ENCODE peak calls at places on chromosomes 5 and 9, in nine cellular contexts. N is G401; X is gastrocnemius medialis; A is PC-3; Z is stimulated activated CD4-positive, alpha-beta T cell treated with anti-CD3 and anti-CD28 coated beads, Interleukin-15, amount 100 ng/mL, for 1 hour; L is GM03348; F is activated naive CD8-positive, alpha-beta T cell treated with anti-CD3 and anti-CD28 coated beads, Interleukin-2, amount 50 U/mL, for 24 hours; D is NCI-H2029; T is hippocampal formation. K is an unnamed sample.

GRCh38 chr5:34522599-34523381 is 133.3 kb upstream of the RAI14 start:
- DNase-seq in N (peak; percentile 88), X (peak; percentile 24), A (peak; percentile 93), Z (no peak), L (peak; percentile 80), F (peak; percentile 58), D (peak; percentile 60), T (peak; percentile 60), K (no peak)

GRCh38 chr9:91898451-91899433 is 51.3 kb downstream of the ROR2 start:
- DNase-seq in N (no peak), X (no peak), A (no peak), Z (no peak), L (no peak), F (no peak), D (peak; percentile 21), T (no peak), K (peak; percentile 91)

GRCh38 chr5:154937186-154937717 is 759 bp downstream of the GEMIN5 start:
- DNase-seq in N (peak; percentile 16), X (no peak), A (peak; percentile 1), Z (no peak), L (no peak), F (no peak), D (no peak), T (no peak), K (peak; percentile 32)

GRCh38 chr9:124553738-124554137 is 46.5 kb upstream of the NR5A1 start:
- DNase-seq in N (no peak), X (no peak), A (peak; percentile 21), Z (no peak), L (peak; percentile 60), F (no peak), D (no peak), T (no peak), K (no peak)

GRCh38 chr5:79436224-79436623 is 77.7 kb downstream of the HOMER1 start:
- DNase-seq in N (no peak), X (no peak), A (no peak), Z (no peak), L (peak; percentile 79), F (no peak), D (no peak), T (no peak), K (peak; percentile 85)

GRCh38 chr5:133939668-133940067 is 28.8 kb downstream of the C5orf15 start:
- DNase-seq in N (no peak), X (no peak), A (no peak), Z (no peak), L (no peak), F (no peak), D (no peak), T (no peak), K (no peak)

GRCh38 chr9:26809795-26810194 is 82.8 kb downstream of the CAAP1 start:
- DNase-seq in N (no peak), X (no peak), A (peak; percentile 76), Z (no peak), L (peak; percentile 49), F (no peak), D (no peak), T (no peak), K (peak; percentile 18)

GRCh38 chr5:133405275-133406034 is 206.9 kb downstream of the FSTL4 start:
- DNase-seq in N (no peak), X (no peak), A (no peak), Z (no peak), L (no peak), F (no peak), D (no peak), T (no peak), K (no peak)

GRCh38 chr5:14672508-14673394 is 8.2 kb downstream of the OTULIN start:
- DNase-seq in N (peak; percentile 78), X (no peak), A (no peak), Z (no peak), L (no peak), F (no peak), D (no peak), T (no peak), K (peak; percentile 51)

GRCh38 chr5:32044904-32045303 is 129.2 kb downstream of the GOLPH3 start:
- DNase-seq in N (no peak), X (no peak), A (peak; percentile 93), Z (no peak), L (peak; percentile 60), F (no peak), D (no peak), T (no peak), K (peak; percentile 84)

GRCh38 chr5:142215915-142216681 is 107.5 kb downstream of the NDFIP1 start:
- DNase-seq in N (peak; percentile 19), X (peak; percentile 59), A (peak; percentile 97), Z (no peak), L (peak; percentile 92), F (no peak), D (peak; percentile 19), T (no peak), K (peak; percentile 95)

K was measured in osteoblast.